ENCODE peak calls at places on chromosome 9, in nine cellular contexts. One of them, this sample, is unnamed.
A peak's percentile ranks its signal among the peaks of the same experiment; 100 is the strongest.

GRCh38 chr9:89941875-89942274 is 337.1 kb downstream of the GADD45G start:
- DNase-seq in fibroblast of lung: peak; percentile 91
- DNase-seq in neural progenitor cell: no peak
- DNase-seq in MM.1S: peak; percentile 41
- DNase-seq in PC-3: peak; percentile 50
- DNase-seq in hepatocyte: peak; percentile 79
- DNase-seq in DND-41: no peak
- DNase-seq in GM23338: no peak
- DNase-seq in mammary epithelial cell: peak; percentile 60
- DNase-seq in this sample: no peak

GRCh38 chr9:113528811-113529210 is 65.3 kb downstream of the RGS3 start:
- DNase-seq in hepatocyte: no peak
- DNase-seq in MM.1S: no peak
- DNase-seq in DND-41: no peak
- DNase-seq in PC-3: no peak
- DNase-seq in GM23338: no peak
- DNase-seq in neural progenitor cell: no peak
- DNase-seq in fibroblast of lung: no peak
- DNase-seq in mammary epithelial cell: no peak
- DNase-seq in this sample: no peak

GRCh38 chr9:68860423-68860822 is 153.5 kb downstream of the PRKACG start:
- DNase-seq in fibroblast of lung: no peak
- DNase-seq in mammary epithelial cell: no peak
- DNase-seq in GM23338: no peak
- DNase-seq in MM.1S: no peak
- DNase-seq in hepatocyte: no peak
- DNase-seq in PC-3: no peak
- DNase-seq in DND-41: no peak
- DNase-seq in neural progenitor cell: no peak
- DNase-seq in this sample: no peak

GRCh38 chr9:125161284-125161918 is 18.1 kb upstream of the SCAI start:
- DNase-seq in neural progenitor cell: no peak
- DNase-seq in fibroblast of lung: peak; percentile 52
- DNase-seq in hepatocyte: no peak
- DNase-seq in MM.1S: no peak
- DNase-seq in GM23338: no peak
- DNase-seq in mammary epithelial cell: peak; percentile 25
- DNase-seq in DND-41: no peak
- DNase-seq in PC-3: no peak
- DNase-seq in this sample: no peak

GRCh38 chr9:676780-677458 is 164.6 kb upstream of the DMRT1 start:
- DNase-seq in hepatocyte: no peak
- DNase-seq in GM23338: no peak
- DNase-seq in DND-41: no peak
- DNase-seq in PC-3: peak; percentile 71
- DNase-seq in MM.1S: no peak
- DNase-seq in neural progenitor cell: no peak
- DNase-seq in mammary epithelial cell: peak; percentile 73
- DNase-seq in fibroblast of lung: no peak
- DNase-seq in this sample: peak; percentile 86

GRCh38 chr9:84941812-84942211 is 272.3 kb downstream of the NTRK2 start:
- DNase-seq in neural progenitor cell: no peak
- DNase-seq in mammary epithelial cell: no peak
- DNase-seq in hepatocyte: no peak
- DNase-seq in DND-41: no peak
- DNase-seq in fibroblast of lung: no peak
- DNase-seq in GM23338: no peak
- DNase-seq in MM.1S: no peak
- DNase-seq in PC-3: no peak
- DNase-seq in this sample: no peak

GRCh38 chr9:91736898-91737601 is 213.0 kb downstream of the ROR2 start:
- DNase-seq in PC-3: no peak
- DNase-seq in MM.1S: no peak
- DNase-seq in mammary epithelial cell: no peak
- DNase-seq in GM23338: no peak
- DNase-seq in hepatocyte: no peak
- DNase-seq in DND-41: no peak
- DNase-seq in fibroblast of lung: no peak
- DNase-seq in neural progenitor cell: no peak
- DNase-seq in this sample: no peak

GRCh38 chr9:127426756-127427155 is 2.6 kb downstream of the ZNF79 start:
- DNase-seq in mammary epithelial cell: peak; percentile 37
- DNase-seq in hepatocyte: no peak
- DNase-seq in PC-3: no peak
- DNase-seq in GM23338: no peak
- DNase-seq in neural progenitor cell: no peak
- DNase-seq in fibroblast of lung: no peak
- DNase-seq in MM.1S: no peak
- DNase-seq in DND-41: no peak
- DNase-seq in this sample: no peak

GRCh38 chr9:28899926-28900325 is 1326.6 kb upstream of the C9orf72 start:
- DNase-seq in GM23338: no peak
- DNase-seq in MM.1S: no peak
- DNase-seq in hepatocyte: no peak
- DNase-seq in neural progenitor cell: no peak
- DNase-seq in PC-3: no peak
- DNase-seq in DND-41: no peak
- DNase-seq in fibroblast of lung: no peak
- DNase-seq in mammary epithelial cell: no peak
- DNase-seq in this sample: no peak

DNA sequence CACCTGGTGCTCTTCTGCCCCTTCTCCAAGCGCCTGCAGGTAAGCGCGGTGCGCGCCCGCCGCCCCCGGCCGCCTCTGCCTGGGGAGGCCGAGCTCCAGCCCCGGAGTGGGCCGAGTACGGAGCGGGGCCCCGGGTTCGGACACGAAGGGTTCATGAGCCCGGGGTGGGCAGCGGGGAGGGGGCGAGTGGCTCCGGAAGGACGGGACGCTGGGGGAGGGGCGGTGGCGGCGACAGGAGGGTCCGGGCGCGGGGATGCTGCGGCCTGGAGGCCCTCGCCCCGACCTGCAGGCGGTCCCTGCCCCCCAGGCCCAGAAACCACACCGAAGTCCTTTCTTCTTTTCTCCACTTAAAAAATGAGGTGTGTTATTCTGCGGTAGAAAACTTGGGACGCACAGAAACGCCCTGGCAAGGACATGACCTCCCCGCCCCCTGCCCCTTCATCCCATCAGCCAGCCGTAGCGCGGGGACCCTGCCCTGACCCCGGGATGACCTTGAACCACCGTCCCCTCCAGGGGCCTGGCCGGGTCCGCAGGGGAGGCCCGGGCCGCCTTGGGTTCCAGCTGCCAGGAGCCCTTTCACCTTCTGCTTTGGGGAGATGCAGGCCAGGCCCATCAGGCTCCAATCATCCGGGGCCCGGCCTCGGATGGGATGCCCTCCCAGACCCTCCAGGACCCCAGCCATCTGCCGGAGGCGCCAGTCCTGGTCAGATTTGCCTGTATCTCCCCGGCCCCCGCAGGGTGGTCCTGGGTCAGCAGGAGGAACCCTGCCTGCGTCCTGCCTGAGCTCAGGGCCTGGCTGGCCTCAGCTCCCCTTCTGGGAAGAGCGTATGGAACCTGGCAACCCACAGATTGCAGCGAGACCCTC is 550 bp downstream of the DIPK1B start:
- DNase-seq in PC-3: no peak
- DNase-seq in hepatocyte: peak; percentile 10
- DNase-seq in DND-41: no peak
- DNase-seq in GM23338: no peak
- DNase-seq in mammary epithelial cell: no peak
- DNase-seq in MM.1S: no peak
- DNase-seq in neural progenitor cell: peak; percentile 59
- DNase-seq in fibroblast of lung: no peak
- DNase-seq in this sample: no peak
- TF ChIP-seq EZH2 in PC-3: no peak
- TF ChIP-seq EZH2 in hepatocyte: no peak
- TF ChIP-seq EZH2 in DND-41: no peak
- TF ChIP-seq EZH2 in GM23338: no peak
- TF ChIP-seq EZH2 in mammary epithelial cell: no peak
- TF ChIP-seq EZH2 in MM.1S: peak; percentile 70
- TF ChIP-seq EZH2 in neural progenitor cell: no peak
- TF ChIP-seq EZH2 in fibroblast of lung: peak; percentile 46
- TF ChIP-seq EZH2 in this sample: no peak

GRCh38 chr9:132154925-132155324 is 6.9 kb upstream of the NTNG2 start:
- DNase-seq in hepatocyte: no peak
- DNase-seq in fibroblast of lung: no peak
- DNase-seq in neural progenitor cell: no peak
- DNase-seq in DND-41: no peak
- DNase-seq in PC-3: no peak
- DNase-seq in MM.1S: no peak
- DNase-seq in GM23338: peak; percentile 62
- DNase-seq in mammary epithelial cell: no peak
- DNase-seq in this sample: no peak
- TF ChIP-seq EZH2 in hepatocyte: no peak
- TF ChIP-seq EZH2 in fibroblast of lung: no peak
- TF ChIP-seq EZH2 in neural progenitor cell: no peak
- TF ChIP-seq EZH2 in DND-41: no peak
- TF ChIP-seq EZH2 in PC-3: no peak
- TF ChIP-seq EZH2 in MM.1S: no peak
- TF ChIP-seq EZH2 in GM23338: no peak
- TF ChIP-seq EZH2 in mammary epithelial cell: no peak
- TF ChIP-seq EZH2 in this sample: peak; percentile 69

DNA sequence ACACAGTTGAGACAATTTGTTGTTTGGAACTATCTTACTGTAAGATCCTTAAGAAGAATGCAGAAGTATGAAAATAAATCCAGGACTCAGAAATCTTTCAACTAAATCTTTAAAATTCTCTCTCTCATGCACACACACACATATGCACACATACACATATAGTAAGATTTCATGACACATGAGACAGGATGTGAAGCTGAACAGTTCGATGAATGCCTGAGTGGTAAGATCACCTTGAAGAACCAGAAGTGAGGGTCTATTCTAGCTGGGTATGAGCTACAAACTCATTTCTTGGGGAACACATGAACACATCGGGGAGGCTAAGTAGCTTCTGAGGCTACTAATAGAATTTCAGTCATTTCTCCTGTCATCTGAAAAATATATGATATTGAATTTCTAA is 153.6 kb downstream of the TMC1 start:
- DNase-seq in mammary epithelial cell: no peak
- DNase-seq in neural progenitor cell: no peak
- DNase-seq in PC-3: no peak
- DNase-seq in MM.1S: no peak
- DNase-seq in GM23338: no peak
- DNase-seq in hepatocyte: no peak
- DNase-seq in DND-41: no peak
- DNase-seq in fibroblast of lung: no peak
- DNase-seq in this sample: no peak
- TF ChIP-seq EZH2 in mammary epithelial cell: no peak
- TF ChIP-seq EZH2 in neural progenitor cell: no peak
- TF ChIP-seq EZH2 in PC-3: no peak
- TF ChIP-seq EZH2 in MM.1S: no peak
- TF ChIP-seq EZH2 in GM23338: no peak
- TF ChIP-seq EZH2 in hepatocyte: no peak
- TF ChIP-seq EZH2 in DND-41: no peak
- TF ChIP-seq EZH2 in fibroblast of lung: no peak
- TF ChIP-seq EZH2 in this sample: no peak

DNA sequence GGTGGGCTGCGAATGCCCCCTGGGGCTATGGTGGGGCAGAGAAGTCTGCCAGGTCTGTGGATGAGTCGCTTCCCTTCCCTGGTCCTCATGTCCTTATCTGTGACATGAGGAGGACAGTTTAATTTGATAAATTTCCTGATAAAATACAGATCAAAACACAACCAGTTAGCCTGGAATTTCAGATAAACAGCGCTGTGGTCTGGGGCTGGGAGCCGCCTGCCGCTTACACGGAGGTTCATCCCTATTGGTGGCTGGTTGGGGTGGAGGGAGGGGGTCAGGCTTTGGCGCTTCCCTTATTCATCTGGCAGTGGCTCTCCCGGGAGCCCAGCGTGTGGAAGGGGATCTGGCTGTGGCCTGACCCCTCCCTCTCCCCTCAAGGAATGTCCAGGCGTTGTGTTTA is 17.9 kb downstream of the CRB2 start:
- DNase-seq in MM.1S: no peak
- DNase-seq in mammary epithelial cell: no peak
- DNase-seq in neural progenitor cell: peak; percentile 95
- DNase-seq in hepatocyte: no peak
- DNase-seq in PC-3: no peak
- DNase-seq in fibroblast of lung: no peak
- DNase-seq in GM23338: peak; percentile 69
- DNase-seq in DND-41: no peak
- DNase-seq in this sample: no peak
- TF ChIP-seq EZH2 in MM.1S: peak; percentile 83
- TF ChIP-seq EZH2 in mammary epithelial cell: no peak
- TF ChIP-seq EZH2 in neural progenitor cell: no peak
- TF ChIP-seq EZH2 in hepatocyte: no peak
- TF ChIP-seq EZH2 in PC-3: no peak
- TF ChIP-seq EZH2 in fibroblast of lung: peak; percentile 30
- TF ChIP-seq EZH2 in GM23338: no peak
- TF ChIP-seq EZH2 in DND-41: no peak
- TF ChIP-seq EZH2 in this sample: no peak

DNA sequence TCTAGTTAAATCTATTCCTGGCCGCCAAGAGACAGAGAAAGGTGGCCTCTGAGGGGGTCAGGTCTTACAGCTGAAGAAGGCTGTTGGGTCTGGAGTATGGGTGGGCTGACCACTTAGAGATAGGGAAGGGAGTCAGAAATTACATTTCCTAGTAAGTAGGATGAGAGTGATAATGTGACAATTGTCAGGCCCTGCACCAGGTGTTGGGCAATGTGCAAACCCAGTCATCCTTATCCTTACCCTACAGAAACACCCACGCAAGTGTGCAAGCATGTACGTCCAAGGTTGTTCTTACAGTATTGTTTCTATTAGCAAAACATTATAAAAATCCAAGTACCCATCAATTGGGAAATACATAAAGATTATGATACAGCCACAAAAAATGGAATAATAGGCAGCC is 9.5 kb downstream of the SPAAR start:
- DNase-seq in fibroblast of lung: no peak
- DNase-seq in MM.1S: no peak
- DNase-seq in hepatocyte: no peak
- DNase-seq in mammary epithelial cell: no peak
- DNase-seq in GM23338: no peak
- DNase-seq in neural progenitor cell: no peak
- DNase-seq in DND-41: no peak
- DNase-seq in PC-3: no peak
- DNase-seq in this sample: no peak
- TF ChIP-seq EZH2 in fibroblast of lung: no peak
- TF ChIP-seq EZH2 in MM.1S: no peak
- TF ChIP-seq EZH2 in hepatocyte: no peak
- TF ChIP-seq EZH2 in mammary epithelial cell: no peak
- TF ChIP-seq EZH2 in GM23338: no peak
- TF ChIP-seq EZH2 in neural progenitor cell: no peak
- TF ChIP-seq EZH2 in DND-41: no peak
- TF ChIP-seq EZH2 in PC-3: no peak
- TF ChIP-seq EZH2 in this sample: no peak

GRCh38 chr9:117415584-117415937 is 704 bp upstream of the ASTN2 start:
- DNase-seq in neural progenitor cell: peak; percentile 52
- DNase-seq in fibroblast of lung: no peak
- DNase-seq in DND-41: no peak
- DNase-seq in GM23338: peak; percentile 60
- DNase-seq in mammary epithelial cell: no peak
- DNase-seq in PC-3: no peak
- DNase-seq in MM.1S: no peak
- DNase-seq in hepatocyte: no peak
- DNase-seq in this sample: no peak
- TF ChIP-seq EZH2 in neural progenitor cell: peak; percentile 16
- TF ChIP-seq EZH2 in fibroblast of lung: no peak
- TF ChIP-seq EZH2 in DND-41: no peak
- TF ChIP-seq EZH2 in GM23338: no peak
- TF ChIP-seq EZH2 in mammary epithelial cell: peak; percentile 41
- TF ChIP-seq EZH2 in PC-3: no peak
- TF ChIP-seq EZH2 in MM.1S: no peak
- TF ChIP-seq EZH2 in hepatocyte: peak; percentile 33
- TF ChIP-seq EZH2 in this sample: no peak

GRCh38 chr9:100108572-100108971 is 9.5 kb downstream of the INVS start:
- DNase-seq in DND-41: no peak
- DNase-seq in PC-3: no peak
- DNase-seq in fibroblast of lung: peak; percentile 6
- DNase-seq in mammary epithelial cell: no peak
- DNase-seq in GM23338: no peak
- DNase-seq in MM.1S: no peak
- DNase-seq in neural progenitor cell: no peak
- DNase-seq in hepatocyte: no peak
- DNase-seq in this sample: no peak
- TF ChIP-seq EZH2 in DND-41: no peak
- TF ChIP-seq EZH2 in PC-3: no peak
- TF ChIP-seq EZH2 in fibroblast of lung: no peak
- TF ChIP-seq EZH2 in mammary epithelial cell: no peak
- TF ChIP-seq EZH2 in GM23338: no peak
- TF ChIP-seq EZH2 in MM.1S: no peak
- TF ChIP-seq EZH2 in neural progenitor cell: no peak
- TF ChIP-seq EZH2 in hepatocyte: no peak
- TF ChIP-seq EZH2 in this sample: no peak